ENCODE peak calls at places on chromosomes 6 and 20, in four cellular contexts. E, K, L and S are unnamed samples.

GRCh38 chr6:6811151-6812002 is 222.9 kb downstream of the LY86 start:
- DNase-seq in L (peak), K (no peak), E (peak), S (peak)

GRCh38 chr6:127302728-127303675 is 36.3 kb downstream of the RNF146 start:
- DNase-seq in K (no peak), E (peak), L (peak), S (peak)

GRCh38 chr20:2143594-2143993 is 42.0 kb downstream of the STK35 start:
- DNase-seq in L (no peak), E (no peak), K (no peak), S (no peak)

GRCh38 chr6:82691997-82692396 is 328.4 kb downstream of the TPBG start:
- DNase-seq in E (no peak), K (no peak), L (no peak), S (no peak)

GRCh38 chr20:62142252-62143117 is 709 bp downstream of the PSMA7 start:
- DNase-seq in L (no peak), E (peak), K (no peak), S (no peak)

GRCh38 chr20:63628246-63628975 is 1.5 kb upstream of the GMEB2 start:
- DNase-seq in L (peak), K (no peak), E (peak), S (peak)

GRCh38 chr6:40410792-40411191 is 176.4 kb downstream of the LRFN2 start:
- DNase-seq in K (no peak), L (no peak), E (no peak), S (no peak)

GRCh38 chr6:25717856-25718740 is 36.4 kb upstream of the SLC17A4 start:
- DNase-seq in K (no peak), L (peak), E (no peak), S (no peak)

GRCh38 chr6:73505142-73505541 is 15.7 kb downstream of the EEF1A1 start:
- DNase-seq in L (no peak), K (no peak), E (no peak), S (no peak)

GRCh38 chr6:91782789-91783188 is 1195.9 kb upstream of the MAP3K7 start:
- DNase-seq in L (no peak), K (no peak), E (no peak), S (no peak)

GRCh38 chr20:11324990-11325389 is 592.7 kb upstream of the BTBD3 start:
- DNase-seq in K (no peak), E (no peak), L (no peak), S (no peak)

GRCh38 chr20:41453006-41453950 is 86.7 kb upstream of the EMILIN3 start:
- DNase-seq in L (no peak), K (no peak), E (no peak), S (no peak)

GRCh38 chr6:29501106-29501505 is 13.3 kb upstream of the MAS1L start:
- DNase-seq in E (no peak), L (no peak), K (no peak), S (no peak)

GRCh38 chr6:111238464-111239119 is 151.3 kb downstream of the SLC16A10 start:
- DNase-seq in K (no peak), E (no peak), L (peak), S (no peak)

GRCh38 chr6:106894978-106895702 is 79.4 kb downstream of the CD24 start:
- DNase-seq in L (peak), E (no peak), K (no peak), S (no peak)

GRCh38 chr6:96613291-96613999 is 50.5 kb downstream of the FHL5 start:
- DNase-seq in L (no peak), E (no peak), K (no peak), S (no peak)

GRCh38 chr6:109701774-109702173 is 10.7 kb downstream of the FIG4 start:
- DNase-seq in E (no peak), L (no peak), K (no peak), S (no peak)

GRCh38 chr6:42428326-42429041 is 23.2 kb downstream of the TRERF1 start:
- DNase-seq in K (no peak), L (no peak), E (peak), S (no peak)

GRCh38 chr6:101462576-101462975 is 69.1 kb downstream of the GRIK2 start:
- DNase-seq in K (no peak), E (no peak), L (no peak), S (no peak)

GRCh38 chr6:7335519-7335918 is 22.5 kb upstream of the SSR1 start:
- DNase-seq in K (no peak), E (no peak), L (no peak), S (no peak)

GRCh38 chr6:155050311-155050710 is 55.2 kb downstream of the TIAM2 start:
- DNase-seq in L (no peak), K (no peak), E (peak), S (no peak)

GRCh38 chr6:162442675-162443074 is 284.9 kb downstream of the PRKN start:
- DNase-seq in K (peak), L (no peak), E (no peak), S (no peak)

GRCh38 chr6:87925373-87926060 is 122.1 kb upstream of the SPACA1 start:
- DNase-seq in E (no peak), K (no peak), L (no peak), S (no peak)

GRCh38 chr6:14925627-14926026 is 320.2 kb upstream of the JARID2 start:
- DNase-seq in L (no peak), E (no peak), K (no peak), S (no peak)

GRCh38 chr6:151056230-151056907 is 183.4 kb upstream of the AKAP12 start:
- DNase-seq in E (no peak), K (no peak), L (peak), S (no peak)

GRCh38 chr6:21111399-21111725 is 482.2 kb upstream of the SOX4 start:
- DNase-seq in L (no peak), E (no peak), K (no peak), S (no peak)